ENCODE peak calls at places on chromosomes 12 and 14, in nine cellular contexts. O, P, N, Q, U, A, Z, Y and H are unnamed samples.

GRCh38 chr14:55849833-55850232 is 268.4 kb upstream of the PELI2 start:
- DNase-seq in O (no peak), P (no peak), N (no peak), Q (no peak), U (no peak), A (no peak), Z (no peak), Y (no peak), H (no peak)

GRCh38 chr14:50804181-50804721 is 26.7 kb downstream of the NIN start:
- DNase-seq in O (no peak), P (peak), N (no peak), Q (no peak), U (no peak), A (no peak), Z (no peak), Y (no peak), H (no peak)

GRCh38 chr12:40198601-40199000 is 26.2 kb upstream of the LRRK2 start:
- DNase-seq in O (no peak), P (peak), N (no peak), Q (no peak), U (no peak), A (no peak), Z (no peak), Y (no peak), H (no peak)

GRCh38 chr12:27657296-27657695 is 39.0 kb upstream of the REP15 start:
- DNase-seq in O (no peak), P (no peak), N (no peak), Q (no peak), U (no peak), A (no peak), Z (no peak), Y (no peak), H (no peak)

GRCh38 chr12:48185181-48185919 is 1.9 kb downstream of the CCDC184 start:
- DNase-seq in O (no peak), P (peak), N (no peak), Q (no peak), U (peak), A (peak), Z (no peak), Y (no peak), H (no peak)

GRCh38 chr12:108482717-108483212 is 32.3 kb upstream of the FICD start:
- DNase-seq in O (no peak), P (no peak), N (no peak), Q (no peak), U (no peak), A (peak), Z (no peak), Y (peak), H (no peak)

GRCh38 chr12:92784795-92785562 is 82.2 kb downstream of the PLEKHG7 start:
- DNase-seq in O (no peak), P (peak), N (no peak), Q (peak), U (peak), A (no peak), Z (no peak), Y (no peak), H (peak)

GRCh38 chr14:73741386-73741875 is 27.2 kb upstream of the PNMA1 start:
- DNase-seq in O (peak), P (peak), N (peak), Q (no peak), U (peak), A (peak), Z (peak), Y (peak), H (no peak)

GRCh38 chr14:64501326-64502171 is 2.1 kb downstream of the ZBTB25 start:
- DNase-seq in O (no peak), P (peak), N (peak), Q (no peak), U (no peak), A (peak), Z (no peak), Y (no peak), H (peak)

GRCh38 chr12:49017764-49018281 is 753 bp downstream of the PRKAG1 start:
- DNase-seq in O (no peak), P (peak), N (peak), Q (no peak), U (no peak), A (no peak), Z (no peak), Y (no peak), H (no peak)

GRCh38 chr12:54207539-54208267 is 18.9 kb upstream of the SMUG1 start:
- DNase-seq in O (peak), P (peak), N (peak), Q (peak), U (peak), A (peak), Z (peak), Y (no peak), H (peak)

GRCh38 chr14:87833026-87833425 is 160.0 kb downstream of the GALC start:
- DNase-seq in O (no peak), P (no peak), N (no peak), Q (no peak), U (no peak), A (no peak), Z (no peak), Y (no peak), H (no peak)

GRCh38 chr14:22419620-22420019 is 169.4 kb downstream of the DAD1 start:
- DNase-seq in O (no peak), P (no peak), N (no peak), Q (no peak), U (no peak), A (no peak), Z (no peak), Y (no peak), H (no peak)

GRCh38 chr12:130330685-130331084 is 7.0 kb upstream of the PIWIL1 start:
- DNase-seq in O (no peak), P (no peak), N (no peak), Q (no peak), U (no peak), A (no peak), Z (no peak), Y (no peak), H (no peak)

DNA sequence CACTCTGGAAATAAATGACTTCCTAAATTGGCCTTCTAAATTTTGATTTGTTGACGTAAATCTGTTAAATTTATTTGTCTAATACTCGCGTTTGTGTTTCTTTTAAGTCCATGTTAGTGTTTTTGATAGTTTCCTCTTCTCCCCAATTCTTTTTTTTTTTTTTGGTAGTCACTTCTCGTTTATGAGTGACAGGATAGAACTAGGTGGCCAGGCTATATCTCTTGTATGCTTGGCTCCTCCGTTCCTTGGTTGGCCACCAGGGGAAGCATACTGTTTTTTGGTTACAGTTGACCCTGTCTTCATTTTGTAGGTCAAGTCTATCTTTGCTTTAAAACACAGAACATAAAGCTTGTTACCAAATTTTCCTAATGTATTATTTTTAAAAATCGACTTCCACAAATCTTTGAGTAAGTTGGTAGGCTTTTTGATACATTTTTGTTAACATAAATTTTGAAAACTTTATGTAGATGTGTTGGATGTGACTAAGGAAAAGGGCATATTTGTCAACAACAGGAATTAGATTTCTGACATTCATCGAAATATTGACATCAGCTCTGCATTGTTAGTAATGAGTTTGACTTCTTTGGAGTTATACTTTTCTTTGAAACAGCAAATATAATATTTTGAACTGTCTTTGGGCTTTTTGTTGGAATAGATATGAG is 2.2 kb downstream of the RCOR1 start:
- DNase-seq in O (peak), P (peak), N (peak), Q (no peak), U (peak), A (peak), Z (peak), Y (no peak), H (peak)
- H3K4me3 ChIP-seq in O (no peak), P (peak), N (no peak), Q (peak), U (peak), A (peak), Z (no peak), Y (peak), H (peak)

GRCh38 chr14:77337880-77338279 is 17.0 kb downstream of the GSTZ1 start:
- DNase-seq in O (no peak), P (no peak), N (no peak), Q (no peak), U (no peak), A (no peak), Z (no peak), Y (no peak), H (no peak)
- H3K4me3 ChIP-seq in O (no peak), P (no peak), N (no peak), Q (no peak), U (no peak), A (no peak), Z (no peak), Y (no peak), H (no peak)

DNA sequence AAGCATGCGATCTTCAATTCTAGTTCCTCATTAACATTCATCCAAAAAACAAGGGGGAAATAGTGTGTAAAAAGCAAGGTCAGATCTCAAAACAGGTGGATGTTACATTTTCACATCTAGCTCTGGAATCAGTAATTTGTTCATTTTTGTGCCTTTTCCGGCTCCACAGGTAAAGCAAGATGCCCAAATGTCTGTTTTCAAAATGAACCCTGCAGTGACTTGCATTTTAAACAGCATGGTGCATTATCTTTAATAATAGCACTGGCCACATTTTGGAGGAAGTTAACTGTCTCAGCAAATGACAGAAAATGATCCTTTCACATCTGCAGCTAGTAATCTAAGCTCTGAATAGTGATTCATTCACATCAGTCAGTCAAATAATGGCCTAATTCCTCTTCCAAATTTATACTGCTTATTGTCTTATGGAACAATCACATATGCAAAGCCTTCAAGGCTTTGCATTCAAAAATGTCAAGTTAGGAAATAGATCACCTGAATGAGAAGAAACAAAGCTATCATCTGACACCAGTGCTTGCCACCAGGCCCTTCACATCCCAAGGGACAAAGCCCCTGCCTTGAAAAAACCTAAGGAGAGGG is 75.6 kb downstream of the PPM1H start:
- DNase-seq in O (no peak), P (peak), N (no peak), Q (no peak), U (no peak), A (no peak), Z (no peak), Y (no peak), H (no peak)
- H3K4me3 ChIP-seq in O (no peak), P (no peak), N (no peak), Q (no peak), U (peak), A (no peak), Z (no peak), Y (no peak), H (no peak)

DNA sequence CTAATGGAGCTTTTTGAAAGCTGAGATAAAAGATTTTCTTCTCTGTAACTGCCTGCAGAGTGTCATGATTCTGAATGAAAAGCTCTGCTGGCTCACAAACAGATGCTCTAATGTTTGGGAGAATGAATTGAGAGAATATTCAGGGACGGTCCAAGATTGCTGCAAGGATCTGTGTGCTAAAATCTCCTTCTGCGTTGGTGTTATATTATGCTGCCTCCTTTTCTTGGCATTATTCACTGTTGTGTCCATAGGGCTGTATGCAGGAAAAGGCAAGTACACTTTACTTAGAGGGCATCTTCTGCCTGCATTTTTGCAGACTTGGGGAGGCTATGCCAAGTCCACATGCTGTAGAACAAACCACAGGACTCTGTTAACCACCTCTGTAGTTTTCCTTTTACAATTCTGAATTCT is 209.8 kb upstream of the KRR1 start:
- DNase-seq in O (no peak), P (peak), N (no peak), Q (no peak), U (no peak), A (no peak), Z (no peak), Y (no peak), H (no peak)
- H3K4me3 ChIP-seq in O (no peak), P (no peak), N (no peak), Q (no peak), U (no peak), A (no peak), Z (no peak), Y (no peak), H (no peak)

GRCh38 chr12:51812871-51813270 is 35.6 kb downstream of the FIGNL2 start:
- DNase-seq in O (no peak), P (no peak), N (no peak), Q (no peak), U (no peak), A (no peak), Z (no peak), Y (no peak), H (no peak)

GRCh38 chr12:51811203-51811805 is 37.2 kb downstream of the FIGNL2 start:
- DNase-seq in O (no peak), P (no peak), N (no peak), Q (no peak), U (no peak), A (no peak), Z (no peak), Y (no peak), H (no peak)

GRCh38 chr12:51814311-51815088 is 34.0 kb downstream of the FIGNL2 start:
- DNase-seq in O (peak), P (peak), N (peak), Q (peak), U (peak), A (peak), Z (peak), Y (no peak), H (peak)

GRCh38 chr12:51815571-51815970 is 32.9 kb downstream of the FIGNL2 start:
- DNase-seq in O (no peak), P (no peak), N (no peak), Q (no peak), U (peak), A (no peak), Z (no peak), Y (no peak), H (no peak)

GRCh38 chr12:51813931-51814310 is 34.6 kb downstream of the FIGNL2 start:
- DNase-seq in O (no peak), P (no peak), N (no peak), Q (no peak), U (no peak), A (no peak), Z (no peak), Y (no peak), H (no peak)
- H3K4me3 ChIP-seq in O (peak), P (peak), N (no peak), Q (peak), U (peak), A (peak), Z (peak), Y (peak), H (peak)

GRCh38 chr14:93426750-93427149 is 4.0 kb upstream of the UNC79 start:
- DNase-seq in O (no peak), P (no peak), N (no peak), Q (no peak), U (no peak), A (no peak), Z (no peak), Y (no peak), H (no peak)

GRCh38 chr14:93430319-93430801 is 379 bp upstream of the UNC79 start:
- DNase-seq in O (no peak), P (no peak), N (peak), Q (peak), U (peak), A (no peak), Z (no peak), Y (peak), H (no peak)

DNA sequence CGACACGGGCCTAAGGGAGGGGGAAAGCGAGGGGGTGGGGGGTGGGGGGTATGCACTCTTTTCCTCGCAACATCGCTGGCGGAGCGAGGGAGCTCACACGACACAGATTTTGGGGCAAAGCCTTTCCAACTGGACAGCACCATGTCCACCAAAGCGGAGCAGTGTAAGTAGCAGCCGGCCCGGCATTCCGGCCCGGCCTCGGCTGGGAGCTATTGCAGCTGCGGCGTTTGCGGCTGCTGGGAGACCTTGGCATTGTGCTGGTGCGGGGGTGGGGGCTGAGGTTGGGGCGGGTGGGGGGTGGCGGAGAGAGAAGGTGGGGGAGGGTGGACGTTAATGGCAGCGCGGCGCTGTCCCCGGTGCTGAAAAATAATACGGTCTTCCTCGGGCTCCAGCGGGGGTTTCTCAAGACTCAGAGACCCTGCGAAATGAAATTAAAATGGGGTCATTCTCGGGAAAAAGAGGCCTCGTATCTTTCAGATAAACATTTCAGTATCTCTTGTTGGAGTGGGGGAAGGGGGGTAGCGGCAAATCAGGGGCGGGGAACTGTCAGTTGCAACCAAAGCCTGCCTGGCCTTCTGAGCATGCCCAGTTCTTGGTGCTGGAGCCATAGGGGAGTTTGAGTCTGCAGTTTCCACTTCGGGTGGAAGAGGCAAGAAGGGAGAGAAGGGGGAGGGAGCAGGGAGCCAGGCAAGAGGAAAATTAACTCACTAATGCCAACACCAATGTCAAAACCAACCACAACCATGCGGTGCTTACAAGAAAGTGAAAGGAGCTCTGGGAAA is at the start of gene UNC79:
- DNase-seq in O (no peak), P (peak), N (peak), Q (no peak), U (peak), A (no peak), Z (no peak), Y (peak), H (no peak)
- H3K4me3 ChIP-seq in O (no peak), P (no peak), N (no peak), Q (peak), U (peak), A (no peak), Z (no peak), Y (no peak), H (no peak)